ENCODE peak calls at places on chromosomes 1 and 21, in four cellular contexts. L is K562, D is GM12878, A is HepG2. X is an unnamed sample.

GRCh38 chr1:186775881-186776560 is 52.7 kb upstream of the PLA2G4A start:
- DNase-seq in L (no peak), D (no peak), A (no peak), X (no peak)

GRCh38 chr1:155166006-155166372 is 7.1 kb downstream of the KRTCAP2 start:
- DNase-seq in D (no peak), A (no peak), L (no peak), X (peak)

GRCh38 chr1:67937651-67938050 is 104.4 kb upstream of the GNG12 start:
- DNase-seq in D (no peak), L (no peak), A (no peak), X (no peak)

GRCh38 chr1:244118087-244118761 is 67.1 kb downstream of the ZBTB18 start:
- DNase-seq in L (no peak), D (no peak), A (no peak), X (no peak)

GRCh38 chr1:41413748-41414281 is 52.6 kb downstream of the FOXO6 start:
- DNase-seq in L (no peak), D (no peak), A (no peak), X (no peak)

GRCh38 chr1:58971629-58972140 is 187.8 kb upstream of the JUN start:
- DNase-seq in L (no peak), D (no peak), A (peak), X (no peak)

GRCh38 chr1:38375035-38375434 is 328.4 kb upstream of the POU3F1 start:
- DNase-seq in D (no peak), A (no peak), L (no peak), X (no peak)

GRCh38 chr1:93081716-93082115 is 2.6 kb downstream of the MTF2 start:
- DNase-seq in L (no peak), D (no peak), A (no peak), X (no peak)

GRCh38 chr1:24910751-24911650 is 19.1 kb downstream of the RUNX3 start:
- DNase-seq in D (no peak), A (peak), L (no peak), X (no peak)

DNA sequence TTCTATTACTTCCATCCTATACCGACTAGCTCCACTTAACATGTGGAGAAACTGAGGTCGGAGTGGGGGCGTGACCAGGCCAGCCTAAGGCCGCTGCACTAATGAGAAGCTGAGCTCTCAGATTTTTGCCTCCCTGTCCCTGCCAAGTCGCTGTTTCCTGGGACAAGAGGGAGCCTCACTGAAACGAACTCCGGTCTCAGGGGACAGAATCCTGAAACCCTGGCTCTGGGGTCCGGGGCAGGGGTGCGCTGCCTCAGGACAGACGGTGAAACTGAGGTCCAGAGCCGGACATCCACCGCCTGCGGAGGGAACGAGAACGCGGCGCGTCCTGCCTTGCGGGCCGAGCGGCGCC is 219 bp upstream of the GPX7 start:
- DNase-seq in D (no peak), A (no peak), L (no peak), X (no peak)
- TF ChIP-seq FOXM1 in D (no peak), A (no peak), L (no peak), X (no peak)

DNA sequence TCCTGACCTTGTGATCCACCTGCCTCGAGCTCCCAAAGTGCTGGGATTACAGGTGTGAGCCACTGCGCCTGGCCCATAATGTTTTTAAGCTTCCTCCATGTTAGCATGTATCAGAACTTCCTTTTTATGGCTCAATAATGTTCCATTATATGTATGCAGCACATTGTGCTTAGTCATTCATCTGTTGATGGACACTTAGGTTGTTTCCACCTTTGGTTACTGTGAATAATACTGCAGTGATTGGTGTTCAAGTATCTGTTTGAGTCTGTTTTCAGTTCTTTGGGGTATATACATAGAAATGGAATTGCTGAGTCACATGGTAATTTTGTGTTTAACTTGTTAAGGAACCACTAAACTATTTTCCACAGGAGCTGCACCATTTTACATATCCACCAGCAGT is 17.7 kb downstream of the CMPK1 start:
- DNase-seq in L (no peak), D (peak), A (no peak), X (no peak)
- TF ChIP-seq BHLHE40 in L (no peak), D (no peak), A (no peak), X (no peak)

GRCh38 chr21:35932232-35932911 is 128.0 kb downstream of the SETD4 start:
- DNase-seq in A (no peak), L (no peak), D (peak), X (no peak)
- TF ChIP-seq FOXM1 in A (no peak), L (no peak), D (no peak), X (no peak)

GRCh38 chr1:33725037-33725436 is 138.8 kb upstream of the HMGB4 start:
- DNase-seq in D (no peak), A (no peak), L (no peak), X (no peak)
- TF ChIP-seq BHLHE40 in D (no peak), A (no peak), L (no peak), X (no peak)

GRCh38 chr21:17334478-17334877 is 178.4 kb upstream of the CXADR start:
- DNase-seq in A (no peak), D (no peak), L (no peak), X (peak)
- TF ChIP-seq FOXM1 in A (no peak), D (no peak), L (no peak), X (no peak)

X was measured in HEK293T.